ENCODE peak calls at places on chromosomes 12 and 14, in ten cellular contexts. O is trophoblast cell, H is neural progenitor cell, J is H9, W is neuronal stem cell, U is IMR-90, E is osteoblast, B is hepatocyte, Q is GM23248, L is HCT116. Y is an unnamed sample.

GRCh38 chr12:122853582-122854245 is 18.5 kb downstream of the HIP1R start:
- DNase-seq in O (no peak), H (no peak), J (no peak), W (no peak), U (no peak), E (peak; percentile 77), B (no peak), Q (no peak), L (no peak), Y (no peak)

GRCh38 chr14:55097894-55098560 is 31.0 kb upstream of the LGALS3 start:
- DNase-seq in O (peak; percentile 62), H (no peak), J (no peak), W (no peak), U (no peak), E (no peak), B (no peak), Q (peak; percentile 21), L (no peak), Y (peak; percentile 41)

GRCh38 chr14:22780941-22781605 is 14.6 kb downstream of the OXA1L start:
- DNase-seq in O (no peak), H (no peak), J (no peak), W (no peak), U (peak; percentile 5), E (no peak), B (no peak), Q (no peak), L (no peak), Y (no peak)

GRCh38 chr14:90275820-90276219 is 19.5 kb downstream of the PSMC1 start:
- DNase-seq in O (peak; percentile 22), H (no peak), J (no peak), W (no peak), U (no peak), E (peak; percentile 66), B (no peak), Q (no peak), L (no peak), Y (no peak)

GRCh38 chr12:105705765-105706164 is 375.3 kb downstream of the C12orf75 start:
- DNase-seq in O (peak; percentile 65), H (peak; percentile 68), J (peak; percentile 60), W (peak; percentile 64), U (peak; percentile 67), E (peak; percentile 59), B (peak; percentile 66), Q (peak; percentile 61), L (peak; percentile 33), Y (peak; percentile 29)

GRCh38 chr14:69921052-69921451 is 41.8 kb downstream of the SMOC1 start:
- DNase-seq in O (no peak), H (no peak), J (no peak), W (no peak), U (peak; percentile 92), E (peak; percentile 95), B (peak; percentile 24), Q (peak; percentile 86), L (no peak), Y (no peak)

GRCh38 chr14:103232831-103233319 is 101.2 kb upstream of the EIF5 start:
- DNase-seq in O (no peak), H (no peak), J (no peak), W (no peak), U (no peak), E (peak; percentile 55), B (no peak), Q (no peak), L (no peak), Y (no peak)

GRCh38 chr14:92567173-92567725 is 53.7 kb downstream of the RIN3 start:
- DNase-seq in O (no peak), H (no peak), J (no peak), W (no peak), U (no peak), E (no peak), B (no peak), Q (no peak), L (no peak), Y (no peak)

GRCh38 chr14:60839657-60840056 is 105.1 kb downstream of the MNAT1 start:
- DNase-seq in O (no peak), H (no peak), J (no peak), W (no peak), U (no peak), E (no peak), B (no peak), Q (no peak), L (no peak), Y (no peak)

GRCh38 chr12:48923117-48923516 is 2.2 kb downstream of the FKBP11 start:
- DNase-seq in O (no peak), H (no peak), J (no peak), W (no peak), U (no peak), E (peak; percentile 59), B (no peak), Q (no peak), L (no peak), Y (no peak)

GRCh38 chr12:48924617-48925217 is 575 bp downstream of the FKBP11 start:
- DNase-seq in O (peak; percentile 68), H (peak; percentile 58), J (peak; percentile 83), W (no peak), U (peak; percentile 46), E (peak; percentile 91), B (peak; percentile 81), Q (peak; percentile 68), L (no peak), Y (peak; percentile 89)

GRCh38 chr12:48927261-48927660 is 2.0 kb upstream of the FKBP11 start:
- DNase-seq in O (no peak), H (no peak), J (no peak), W (no peak), U (peak; percentile 96), E (no peak), B (no peak), Q (no peak), L (no peak), Y (no peak)

GRCh38 chr12:48929551-48929950 is 4.3 kb upstream of the FKBP11 start:
- DNase-seq in O (no peak), H (no peak), J (no peak), W (no peak), U (peak; percentile 59), E (no peak), B (no peak), Q (no peak), L (no peak), Y (no peak)

DNA sequence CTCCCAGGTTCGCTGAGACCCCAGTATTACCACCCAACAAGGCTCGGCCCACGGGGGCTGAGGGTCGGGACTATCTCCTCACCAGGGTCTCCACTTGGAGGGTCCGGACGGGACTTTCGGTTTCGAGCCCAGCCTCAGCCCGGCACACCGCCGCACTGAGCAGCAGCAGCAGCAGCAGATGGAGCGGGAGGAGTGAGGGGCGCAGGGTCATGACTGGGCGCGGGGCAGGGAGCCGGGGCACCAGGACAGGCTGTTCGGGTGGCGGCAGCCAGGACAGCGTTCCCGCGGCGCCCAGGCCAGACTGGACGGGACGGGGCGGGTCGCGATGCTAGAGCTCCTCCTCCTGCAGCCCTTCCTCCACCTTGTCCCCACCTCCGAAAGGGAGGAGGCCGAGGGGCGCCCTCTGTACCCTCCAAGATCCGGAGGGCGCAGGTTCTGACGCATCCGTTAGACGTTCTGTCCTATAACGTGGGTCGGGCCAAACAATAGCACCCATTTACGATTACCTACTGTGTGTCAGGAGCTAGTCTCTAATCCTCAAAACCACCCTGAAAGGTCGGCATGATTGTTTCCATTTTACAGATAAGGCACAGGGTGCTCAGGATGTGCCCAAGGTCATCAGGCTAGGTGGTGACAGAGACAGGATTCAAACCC is at the start of gene FKBP11:
- DNase-seq in O (peak; percentile 60), H (peak; percentile 60), J (peak; percentile 91), W (no peak), U (peak; percentile 26), E (peak; percentile 94), B (peak; percentile 80), Q (peak; percentile 84), L (no peak), Y (peak; percentile 80)
- H2AFZ ChIP-seq in O (peak within 1 kb of the TSS; percentile 72), H (peak within 1 kb of the TSS; percentile 12), J (no peak within 1 kb of the TSS), W (no peak within 1 kb of the TSS), U (peak within 1 kb of the TSS; percentile 90), E (peak within 1 kb of the TSS; percentile 76), B (peak within 1 kb of the TSS; percentile 88), Q (peak within 1 kb of the TSS; percentile 74), L (no peak within 1 kb of the TSS), Y (peak within 1 kb of the TSS; percentile 84)

DNA sequence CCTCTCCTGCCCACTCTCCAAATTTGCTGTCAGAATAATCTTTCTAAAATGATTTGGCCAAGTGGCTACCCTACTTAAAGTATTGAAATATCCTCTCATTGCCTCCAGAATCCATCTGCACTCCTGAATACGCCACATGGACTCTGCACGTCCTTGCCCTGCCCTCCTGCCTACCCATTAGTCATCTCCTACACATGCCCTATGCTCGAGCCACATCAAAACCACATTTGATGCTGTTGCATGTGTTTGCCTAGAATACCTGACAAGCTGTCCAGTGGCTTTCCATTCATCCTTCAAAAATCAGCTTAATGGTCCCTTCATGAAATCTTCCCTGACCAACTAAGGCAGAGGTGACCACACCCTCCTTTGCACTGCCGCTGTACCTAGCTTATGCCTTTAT is 17.0 kb downstream of the VCPKMT start:
- DNase-seq in O (no peak), H (no peak), J (no peak), W (no peak), U (no peak), E (no peak), B (no peak), Q (peak; percentile 33), L (peak; percentile 37), Y (no peak)
- H2AFZ ChIP-seq in O (no peak overlapping the region), H (no peak overlapping the region), J (no peak overlapping the region), W (no peak overlapping the region), U (no peak overlapping the region), E (no peak overlapping the region), B (no peak overlapping the region), Q (no peak overlapping the region), L (no peak overlapping the region), Y (no peak overlapping the region)

GRCh38 chr14:68253878-68254528 is 434.4 kb downstream of the RAD51B start:
- DNase-seq in O (no peak), H (no peak), J (no peak), W (no peak), U (no peak), E (no peak), B (no peak), Q (no peak), L (no peak), Y (no peak)

GRCh38 chr14:68253381-68253780 is 433.8 kb downstream of the RAD51B start:
- DNase-seq in O (no peak), H (no peak), J (no peak), W (no peak), U (no peak), E (no peak), B (no peak), Q (no peak), L (no peak), Y (no peak)

GRCh38 chr14:68250950-68251765 is 431.6 kb downstream of the RAD51B start:
- DNase-seq in O (no peak), H (no peak), J (no peak), W (no peak), U (no peak), E (no peak), B (no peak), Q (no peak), L (no peak), Y (peak; percentile 73)

GRCh38 chr14:68249534-68250517 is 430.2 kb downstream of the RAD51B start:
- DNase-seq in O (peak; percentile 55), H (no peak), J (no peak), W (no peak), U (peak; percentile 74), E (peak; percentile 84), B (peak; percentile 38), Q (peak; percentile 81), L (peak; percentile 74), Y (no peak)

GRCh38 chr14:68251766-68252100 is 432.2 kb downstream of the RAD51B start:
- DNase-seq in O (no peak), H (no peak), J (no peak), W (no peak), U (no peak), E (no peak), B (no peak), Q (no peak), L (no peak), Y (peak; percentile 59)
- H2AFZ ChIP-seq in O (no peak overlapping the region), H (no peak overlapping the region), J (no peak overlapping the region), W (no peak overlapping the region), U (no peak overlapping the region), E (no peak overlapping the region), B (no peak overlapping the region), Q (no peak overlapping the region), L (no peak overlapping the region), Y (peak overlapping the region; percentile 75)

GRCh38 chr12:124720687-124721500 is 142.8 kb downstream of the SCARB1 start:
- DNase-seq in O (peak; percentile 26), H (no peak), J (no peak), W (no peak), U (peak; percentile 60), E (peak; percentile 88), B (peak; percentile 67), Q (peak; percentile 77), L (no peak), Y (no peak)
- H2AFZ ChIP-seq in O (no peak overlapping the region), H (no peak overlapping the region), J (no peak overlapping the region), W (peak overlapping the region; percentile 51), U (peak overlapping the region; percentile 45), E (no peak overlapping the region), B (no peak overlapping the region), Q (peak overlapping the region; percentile 31), L (no peak overlapping the region), Y (no peak overlapping the region)